ENCODE peak calls at places on chromosomes 12 and 14, in six cellular contexts. N is K562, S is prostate gland, M is transverse colon, K is HCT116, P is HepG2. G is an unnamed sample. For H3K27me3, the result is how much of the 10 kb centered on the place peaks cover.

GRCh38 chr14:41062826-41063225 is 543.9 kb upstream of the LRFN5 start:
- DNase-seq in P (no peak), M (no peak), S (no peak), N (no peak), K (peak), G (no peak)

GRCh38 chr14:56378474-56378873 is 201.1 kb upstream of the TMEM260 start:
- DNase-seq in K (no peak), M (no peak), P (no peak), N (no peak), S (no peak), G (no peak)

GRCh38 chr12:110234197-110235154 is 46.6 kb upstream of the ATP2A2 start:
- DNase-seq in N (no peak), P (no peak), K (no peak), S (no peak), M (no peak), G (no peak)

GRCh38 chr14:68393178-68393763 is 399.6 kb downstream of the ZFP36L1 start:
- DNase-seq in M (no peak), P (no peak), N (no peak), S (no peak), K (no peak), G (no peak)

GRCh38 chr14:96762650-96763049 is 34.5 kb upstream of the VRK1 start:
- DNase-seq in K (peak), M (no peak), N (peak), P (peak), S (no peak), G (no peak)

GRCh38 chr14:86935241-86935640 is 1057.7 kb downstream of the GALC start:
- DNase-seq in M (no peak), N (no peak), P (no peak), S (no peak), K (no peak), G (no peak)

GRCh38 chr12:125996438-125996837 is 931.2 kb downstream of the AACS start:
- DNase-seq in S (no peak), N (no peak), M (no peak), P (no peak), K (no peak), G (no peak)

GRCh38 chr12:84994436-84994835 is 41.6 kb downstream of the TSPAN19 start:
- DNase-seq in K (no peak), P (no peak), M (no peak), N (no peak), S (no peak), G (no peak)

GRCh38 chr12:74292351-74293194 is 245.1 kb upstream of the ATXN7L3B start:
- DNase-seq in M (no peak), S (no peak), P (no peak), K (no peak), N (peak), G (no peak)

GRCh38 chr14:96559571-96559970 is 57.4 kb downstream of the PAPOLA start:
- DNase-seq in M (no peak), N (no peak), S (no peak), K (no peak), P (no peak), G (no peak)

GRCh38 chr12:110371408-110372055 is 32.0 kb downstream of the ANAPC7 start:
- DNase-seq in S (peak), K (no peak), M (no peak), P (no peak), N (no peak), G (no peak)

GRCh38 chr12:5428332-5429221 is 3.3 kb upstream of the NTF3 start:
- DNase-seq in N (peak), K (no peak), S (no peak), M (no peak), P (no peak), G (no peak)

GRCh38 chr12:10392394-10392930 is 2.6 kb upstream of the KLRK1 start:
- DNase-seq in K (peak), P (no peak), N (peak), S (peak), M (peak), G (peak)

GRCh38 chr14:68939424-68939892 is 39.6 kb downstream of the ACTN1 start:
- DNase-seq in K (no peak), N (no peak), M (no peak), P (no peak), S (no peak), G (no peak)

GRCh38 chr12:51730745-51731144 is 117.8 kb downstream of the FIGNL2 start:
- DNase-seq in P (no peak), M (no peak), N (no peak), S (no peak), K (no peak), G (no peak)

GRCh38 chr14:68784298-68784910 is 8.5 kb downstream of the ZFP36L1 start:
- DNase-seq in K (no peak), M (peak), S (no peak), P (peak), N (no peak), G (peak)

GRCh38 chr14:74429221-74429691 is 3.2 kb upstream of the SYNDIG1L start:
- DNase-seq in N (no peak), K (no peak), M (no peak), S (no peak), P (no peak), G (no peak)
- H3K27me3 ChIP-seq in N (under half), K (half or more), M (under half), S (under half), P (under half), G (under half)

GRCh38 chr12:115949675-115950074 is 327.8 kb downstream of the MED13L start:
- DNase-seq in S (no peak), P (no peak), N (no peak), K (no peak), M (no peak), G (no peak)

GRCh38 chr12:115953031-115953430 is 324.5 kb downstream of the MED13L start:
- DNase-seq in S (no peak), M (no peak), N (no peak), P (no peak), K (no peak), G (no peak)

GRCh38 chr12:115953450-115953849 is 324.0 kb downstream of the MED13L start:
- DNase-seq in P (peak), N (no peak), M (no peak), S (no peak), K (no peak), G (no peak)

GRCh38 chr12:115947696-115948062 is 329.8 kb downstream of the MED13L start:
- DNase-seq in K (no peak), S (no peak), P (no peak), N (no peak), M (no peak), G (no peak)

GRCh38 chr12:115950959-115951358 is 326.5 kb downstream of the MED13L start:
- DNase-seq in K (no peak), P (no peak), S (no peak), N (no peak), M (no peak), G (no peak)
- H3K27ac ChIP-seq in K (no peak), P (no peak), S (no peak), N (no peak), M (no peak), G (no peak)

DNA sequence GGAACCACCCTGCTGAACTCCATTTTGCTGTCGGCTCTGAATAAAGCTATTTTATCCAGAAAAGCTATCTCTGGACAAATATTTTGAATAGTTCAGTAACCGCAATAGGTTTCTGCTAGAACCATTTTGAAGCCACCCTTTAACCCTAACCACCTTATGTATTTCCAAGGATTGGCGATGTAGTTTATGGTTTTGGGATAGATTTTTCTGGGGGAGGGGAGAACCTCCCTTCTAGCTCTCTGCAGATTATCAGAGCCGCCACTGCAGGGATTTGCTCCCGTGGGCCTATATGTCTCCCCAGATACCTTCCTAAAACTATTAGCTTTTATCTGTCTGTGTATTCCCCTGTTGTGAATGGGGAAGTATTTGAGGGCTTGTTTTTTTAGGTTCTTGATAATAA is 1.8 kb upstream of the TUBA1B start:
- DNase-seq in K (no peak), P (no peak), N (peak), M (no peak), S (no peak), G (no peak)
- TF ChIP-seq POLR2AphosphoS5 in K (no peak), P (no peak), N (no peak), M (no peak), S (no peak), G (no peak)

GRCh38 chr14:60641722-60642269 is 7.5 kb downstream of the SIX1 start:
- DNase-seq in N (no peak), K (no peak), M (no peak), P (no peak), S (no peak), G (no peak)
- H3K27me3 ChIP-seq in N (under half), K (under half), M (half or more), P (under half), S (under half), G (half or more)

GRCh38 chr14:61598980-61599379 is 96.3 kb upstream of the HIF1A start:
- DNase-seq in S (no peak), M (no peak), N (no peak), K (no peak), P (peak), G (no peak)
- H3K27ac ChIP-seq in S (no peak), M (no peak), N (no peak), K (no peak), P (peak), G (no peak)

DNA sequence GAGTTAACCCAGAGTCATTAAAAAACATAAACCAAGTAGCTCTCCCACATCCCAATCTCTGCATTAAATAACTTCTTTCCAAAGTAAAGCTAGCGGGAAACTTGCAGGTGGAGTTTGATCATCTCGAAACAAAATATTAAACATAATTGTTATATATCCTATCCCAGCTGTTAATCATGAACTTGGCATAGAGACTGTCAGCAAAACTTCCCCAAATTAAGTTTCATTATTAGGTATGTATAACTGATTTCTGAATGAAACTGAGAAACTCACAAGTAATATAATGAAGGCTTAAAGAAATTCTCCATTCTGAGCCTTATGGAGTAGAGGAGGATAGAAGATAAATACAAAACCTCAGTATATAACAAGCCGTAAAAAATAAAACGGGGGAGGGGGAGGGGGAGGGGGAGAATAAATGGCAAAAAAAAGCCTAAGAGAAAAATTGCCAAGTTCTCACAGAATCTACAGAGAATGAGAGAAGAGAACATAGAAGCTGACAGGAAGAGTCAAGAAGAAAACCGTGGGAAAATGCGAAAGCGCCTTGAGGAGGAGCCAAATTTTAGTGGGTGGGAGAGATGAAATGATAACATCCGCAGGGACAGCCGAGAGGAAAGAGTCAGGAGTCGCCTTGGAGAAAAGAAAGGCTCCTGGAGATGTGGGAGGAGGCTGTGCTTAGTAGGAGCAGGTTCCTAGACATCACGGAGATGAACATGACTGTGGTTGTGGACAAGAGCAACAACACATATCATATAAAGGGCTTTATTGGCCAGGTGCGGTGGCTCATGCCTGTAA is 49.6 kb downstream of the PHLDA1 start:
- DNase-seq in N (peak), K (peak), S (no peak), P (no peak), M (no peak), G (no peak)
- TF ChIP-seq POLR2AphosphoS5 in N (no peak), K (peak), S (no peak), P (no peak), M (no peak), G (no peak)

GRCh38 chr14:37590096-37590809 is 4.8 kb downstream of the FOXA1 start:
- DNase-seq in S (no peak), K (no peak), P (no peak), M (no peak), N (no peak), G (no peak)

GRCh38 chr14:37590810-37591139 is 4.3 kb downstream of the FOXA1 start:
- DNase-seq in K (no peak), M (no peak), P (no peak), S (no peak), N (no peak), G (no peak)

GRCh38 chr14:37591311-37591940 is 3.6 kb downstream of the FOXA1 start:
- DNase-seq in N (no peak), S (peak), P (no peak), K (no peak), M (peak), G (no peak)

GRCh38 chr14:37592288-37593274 is 2.5 kb downstream of the FOXA1 start:
- DNase-seq in M (peak), K (no peak), P (no peak), S (no peak), N (no peak), G (no peak)

DNA sequence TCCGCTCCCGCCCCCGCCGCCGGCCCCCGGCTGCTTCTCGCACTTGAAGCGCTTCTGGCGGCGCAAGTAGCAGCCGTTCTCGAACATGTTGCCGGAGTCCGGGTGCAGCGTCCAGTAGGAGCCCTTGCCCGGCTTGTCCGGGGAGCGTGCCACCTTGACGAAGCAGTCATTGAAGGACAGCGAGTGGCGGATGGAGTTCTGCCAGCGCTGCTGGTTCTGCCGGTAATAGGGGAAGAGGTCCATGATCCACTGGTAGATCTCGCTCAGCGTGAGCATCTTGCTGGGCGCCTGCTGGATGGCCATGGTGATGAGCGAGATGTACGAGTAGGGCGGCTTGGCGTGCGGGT is 3.1 kb downstream of the FOXA1 start:
- DNase-seq in K (no peak), P (no peak), N (no peak), M (peak), S (no peak), G (no peak)
- H3K27me3 ChIP-seq in K (under half), P (under half), N (under half), M (half or more), S (under half), G (half or more)

GRCh38 chr14:35877276-35877675 is 51.1 kb downstream of the BRMS1L start:
- DNase-seq in M (no peak), S (no peak), K (no peak), N (no peak), P (peak), G (no peak)
- H3K27ac ChIP-seq in M (peak), S (no peak), K (no peak), N (no peak), P (no peak), G (no peak)

GRCh38 chr12:88562151-88562550 is 18.1 kb downstream of the KITLG start:
- DNase-seq in N (no peak), K (no peak), S (no peak), P (no peak), M (no peak), G (no peak)

GRCh38 chr12:88562846-88563582 is 17.3 kb downstream of the KITLG start:
- DNase-seq in N (no peak), P (no peak), M (no peak), S (no peak), K (no peak), G (no peak)

GRCh38 chr12:88570103-88570502 is 10.2 kb downstream of the KITLG start:
- DNase-seq in M (no peak), P (no peak), S (no peak), K (no peak), N (no peak), G (no peak)

GRCh38 chr12:88571543-88571942 is 8.7 kb downstream of the KITLG start:
- DNase-seq in K (no peak), P (no peak), S (no peak), N (no peak), M (no peak), G (no peak)

DNA sequence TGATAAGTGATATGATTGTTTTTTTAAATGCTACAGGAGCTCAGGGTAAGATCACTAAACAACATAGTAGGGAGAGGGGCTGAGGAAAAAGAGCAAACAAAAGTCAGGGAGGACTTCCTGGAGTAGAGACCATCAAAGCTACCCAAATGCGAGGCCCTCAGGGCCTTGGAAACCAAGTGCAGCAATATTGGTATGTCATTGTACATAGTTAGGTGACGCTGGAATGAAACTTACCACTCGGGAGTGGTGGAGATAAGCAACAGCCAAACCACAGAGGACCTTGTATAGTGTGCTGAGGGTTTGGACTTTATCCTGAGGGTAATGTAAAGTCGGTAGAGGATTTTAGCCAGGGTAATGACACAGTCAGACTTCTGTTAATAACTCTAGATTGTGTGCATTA is 13.8 kb downstream of the KITLG start:
- DNase-seq in N (no peak), S (no peak), M (peak), K (no peak), P (peak), G (no peak)
- TF ChIP-seq POLR2AphosphoS5 in N (no peak), S (no peak), M (no peak), K (peak), P (no peak), G (no peak)

GRCh38 chr12:57214398-57214781 is 2.2 kb upstream of the NXPH4 start:
- DNase-seq in M (peak), P (peak), K (no peak), N (peak), S (peak), G (no peak)
- H3K27me3 ChIP-seq in M (under half), P (under half), K (under half), N (half or more), S (under half), G (half or more)

G was measured in sigmoid colon.